ENCODE peak calls at places on chromosomes 3 and 15, in four cellular contexts. One of them, this sample, is unnamed. For H3K9me3, the result is how much of the 10 kb centered on the place peaks cover.

GRCh38 chr3:13278783-13279531 is 141.2 kb downstream of the NUP210 start:
- DNase-seq in heart left ventricle: no peak
- DNase-seq in AG04450: no peak
- DNase-seq in HCT116: no peak
- DNase-seq in this sample: no peak

GRCh38 chr3:169769287-169770181 is at the start of gene ACTRT3:
- DNase-seq in AG04450: no peak
- DNase-seq in HCT116: peak
- DNase-seq in heart left ventricle: peak
- DNase-seq in this sample: peak

GRCh38 chr15:74995779-74996765 is 709 bp downstream of the SCAMP5 start:
- DNase-seq in HCT116: no peak
- DNase-seq in AG04450: no peak
- DNase-seq in heart left ventricle: peak
- DNase-seq in this sample: no peak

GRCh38 chr3:57105585-57105984 is 45.1 kb downstream of the SPATA12 start:
- DNase-seq in HCT116: no peak
- DNase-seq in AG04450: no peak
- DNase-seq in heart left ventricle: no peak
- DNase-seq in this sample: no peak

GRCh38 chr3:48524970-48525369 is 21.0 kb upstream of the SHISA5 start:
- DNase-seq in AG04450: no peak
- DNase-seq in HCT116: no peak
- DNase-seq in heart left ventricle: no peak
- DNase-seq in this sample: no peak

GRCh38 chr3:10946526-10946925 is 46.0 kb upstream of the SLC6A1 start:
- DNase-seq in HCT116: no peak
- DNase-seq in heart left ventricle: no peak
- DNase-seq in AG04450: no peak
- DNase-seq in this sample: no peak

GRCh38 chr3:195209836-195210551 is 61.0 kb downstream of the XXYLT1 start:
- DNase-seq in AG04450: no peak
- DNase-seq in HCT116: no peak
- DNase-seq in heart left ventricle: peak
- DNase-seq in this sample: no peak

GRCh38 chr3:148150141-148150540 is 547.6 kb upstream of the AGTR1 start:
- DNase-seq in heart left ventricle: no peak
- DNase-seq in HCT116: no peak
- DNase-seq in AG04450: no peak
- DNase-seq in this sample: no peak

GRCh38 chr3:185900228-185900627 is 37.6 kb downstream of the TRA2B start:
- DNase-seq in heart left ventricle: no peak
- DNase-seq in AG04450: peak
- DNase-seq in HCT116: peak
- DNase-seq in this sample: peak

GRCh38 chr3:116835658-116836057 is 126.1 kb downstream of the TUSC7 start:
- DNase-seq in AG04450: no peak
- DNase-seq in HCT116: no peak
- DNase-seq in heart left ventricle: no peak
- DNase-seq in this sample: no peak

GRCh38 chr3:46107682-46108081 is 80.4 kb upstream of the XCR1 start:
- DNase-seq in AG04450: no peak
- DNase-seq in heart left ventricle: no peak
- DNase-seq in HCT116: no peak
- DNase-seq in this sample: no peak

GRCh38 chr15:50182233-50183013 is 427 bp downstream of the SLC27A2 start:
- DNase-seq in heart left ventricle: no peak
- DNase-seq in AG04450: no peak
- DNase-seq in HCT116: peak
- DNase-seq in this sample: no peak

GRCh38 chr15:45027220-45027619 is 4.2 kb downstream of the SORD start:
- DNase-seq in heart left ventricle: no peak
- DNase-seq in AG04450: no peak
- DNase-seq in HCT116: no peak
- DNase-seq in this sample: no peak

GRCh38 chr15:45026646-45027045 is 3.7 kb downstream of the SORD start:
- DNase-seq in HCT116: no peak
- DNase-seq in AG04450: no peak
- DNase-seq in heart left ventricle: no peak
- DNase-seq in this sample: no peak

GRCh38 chr15:45030743-45031142 is 7.7 kb downstream of the SORD start:
- DNase-seq in heart left ventricle: no peak
- DNase-seq in AG04450: no peak
- DNase-seq in HCT116: no peak
- DNase-seq in this sample: no peak
- H3K9me3 ChIP-seq in heart left ventricle: under half
- H3K9me3 ChIP-seq in AG04450: under half
- H3K9me3 ChIP-seq in HCT116: under half
- H3K9me3 ChIP-seq in this sample: under half

DNA sequence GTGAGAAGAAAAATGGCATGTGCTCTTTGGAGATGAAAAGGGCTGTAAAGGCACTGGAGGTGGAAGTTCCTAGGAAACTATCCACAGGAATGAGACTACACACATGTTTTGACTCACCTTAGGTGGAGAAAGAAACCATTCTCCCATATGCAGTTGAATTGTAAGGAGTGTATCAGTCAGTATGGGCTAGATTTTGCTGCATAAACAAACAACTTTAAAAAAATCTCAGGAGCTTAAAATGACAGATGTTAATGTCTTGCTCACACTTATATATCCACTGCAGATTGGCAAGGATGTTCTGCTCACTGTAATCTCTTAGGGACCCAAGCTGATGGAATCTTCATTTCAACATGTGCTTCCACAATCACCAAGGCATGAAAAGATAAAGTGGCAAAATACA is 25.6 kb downstream of the RPL22L1 start:
- DNase-seq in heart left ventricle: no peak
- DNase-seq in HCT116: no peak
- DNase-seq in AG04450: no peak
- DNase-seq in this sample: no peak
- H3K4me3 ChIP-seq in heart left ventricle: no peak
- H3K4me3 ChIP-seq in HCT116: no peak
- H3K4me3 ChIP-seq in AG04450: no peak
- H3K4me3 ChIP-seq in this sample: no peak

GRCh38 chr3:191338177-191338488 is 7.8 kb upstream of the UTS2B start:
- DNase-seq in AG04450: no peak
- DNase-seq in HCT116: no peak
- DNase-seq in heart left ventricle: no peak
- DNase-seq in this sample: no peak
- H3K27ac ChIP-seq in AG04450: peak
- H3K27ac ChIP-seq in HCT116: peak
- H3K27ac ChIP-seq in heart left ventricle: peak
- H3K27ac ChIP-seq in this sample: peak

DNA sequence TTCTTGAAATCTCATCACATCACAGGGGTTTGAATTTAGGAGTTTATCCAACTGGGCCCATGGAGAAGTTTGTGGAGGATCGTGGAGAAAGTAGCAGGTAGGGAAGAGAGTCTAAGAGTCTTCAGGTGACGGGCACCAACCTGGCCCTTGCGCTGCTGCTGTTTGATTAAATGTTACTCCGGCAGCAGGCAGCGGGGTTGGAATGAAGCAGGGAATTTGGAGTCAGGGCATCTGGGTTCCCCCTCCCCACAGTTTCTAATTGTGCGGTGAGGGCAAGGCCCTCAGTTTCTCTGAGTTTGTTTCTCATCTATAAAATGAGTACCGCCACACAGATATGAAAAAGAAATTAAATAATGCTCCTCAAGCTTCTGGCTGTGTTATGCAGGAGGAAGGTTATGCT is 182.9 kb upstream of the RGMA start:
- DNase-seq in heart left ventricle: no peak
- DNase-seq in AG04450: no peak
- DNase-seq in HCT116: no peak
- DNase-seq in this sample: no peak
- H3K9me3 ChIP-seq in heart left ventricle: under half
- H3K9me3 ChIP-seq in AG04450: half or more
- H3K9me3 ChIP-seq in HCT116: under half
- H3K9me3 ChIP-seq in this sample: under half

GRCh38 chr3:101169516-101169915 is 150.9 kb downstream of the IMPG2 start:
- DNase-seq in heart left ventricle: no peak
- DNase-seq in HCT116: no peak
- DNase-seq in AG04450: no peak
- DNase-seq in this sample: no peak

GRCh38 chr3:101170806-101171558 is 149.4 kb downstream of the IMPG2 start:
- DNase-seq in HCT116: no peak
- DNase-seq in heart left ventricle: no peak
- DNase-seq in AG04450: no peak
- DNase-seq in this sample: no peak

GRCh38 chr3:101171797-101172196 is 148.6 kb downstream of the IMPG2 start:
- DNase-seq in AG04450: no peak
- DNase-seq in HCT116: no peak
- DNase-seq in heart left ventricle: no peak
- DNase-seq in this sample: no peak

GRCh38 chr3:101170047-101170771 is 150.2 kb downstream of the IMPG2 start:
- DNase-seq in AG04450: no peak
- DNase-seq in heart left ventricle: peak
- DNase-seq in HCT116: no peak
- DNase-seq in this sample: no peak

GRCh38 chr3:101172516-101172915 is 147.9 kb downstream of the IMPG2 start:
- DNase-seq in heart left ventricle: no peak
- DNase-seq in AG04450: no peak
- DNase-seq in HCT116: no peak
- DNase-seq in this sample: no peak
- H3K4me3 ChIP-seq in heart left ventricle: no peak
- H3K4me3 ChIP-seq in AG04450: no peak
- H3K4me3 ChIP-seq in HCT116: no peak
- H3K4me3 ChIP-seq in this sample: no peak

DNA sequence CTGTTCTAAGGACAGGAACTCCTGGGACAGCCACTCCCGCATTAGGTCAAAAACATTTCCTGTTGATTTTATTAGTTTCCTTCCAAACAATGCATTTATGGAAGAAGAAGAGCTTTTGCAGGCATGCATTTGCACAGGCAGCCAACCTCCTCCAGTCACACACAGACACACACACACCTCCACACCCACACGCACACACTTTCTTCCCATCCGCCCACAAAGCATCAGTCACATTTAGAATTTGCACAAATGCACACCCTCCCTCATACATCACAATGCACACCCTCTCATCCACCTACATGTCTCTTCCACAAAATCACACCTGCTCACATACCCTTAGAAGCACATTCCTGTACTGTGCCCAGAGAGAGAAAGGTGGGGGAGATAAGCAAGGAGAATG is 4.1 kb upstream of the TYRO3 start:
- DNase-seq in HCT116: no peak
- DNase-seq in AG04450: no peak
- DNase-seq in heart left ventricle: no peak
- DNase-seq in this sample: no peak
- H3K27ac ChIP-seq in HCT116: no peak
- H3K27ac ChIP-seq in AG04450: no peak
- H3K27ac ChIP-seq in heart left ventricle: no peak
- H3K27ac ChIP-seq in this sample: no peak

DNA sequence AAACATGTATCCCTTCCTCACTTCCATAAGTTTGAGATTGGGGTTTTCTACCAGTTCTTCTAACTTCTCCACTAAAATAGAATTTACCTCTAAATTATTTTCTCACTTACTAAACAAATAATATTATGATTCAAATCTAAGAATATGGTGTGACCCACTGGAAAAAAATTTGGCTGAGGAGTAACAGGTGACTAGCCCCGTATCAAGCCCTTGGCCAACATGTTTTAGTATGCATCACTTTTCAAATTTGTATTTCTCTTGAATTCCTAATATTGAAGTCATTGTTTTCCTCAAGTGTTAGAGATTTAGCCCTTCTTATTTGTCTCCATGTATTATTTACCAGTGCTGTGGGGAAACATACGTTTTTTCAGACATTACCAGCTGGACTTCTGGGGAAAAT is 759.4 kb downstream of the NSUN3 start:
- DNase-seq in HCT116: no peak
- DNase-seq in AG04450: no peak
- DNase-seq in heart left ventricle: no peak
- DNase-seq in this sample: no peak
- H3K9me3 ChIP-seq in HCT116: under half
- H3K9me3 ChIP-seq in AG04450: under half
- H3K9me3 ChIP-seq in heart left ventricle: under half
- H3K9me3 ChIP-seq in this sample: under half

GRCh38 chr15:32746116-32746857 is 28.5 kb downstream of the GREM1 start:
- DNase-seq in HCT116: no peak
- DNase-seq in AG04450: no peak
- DNase-seq in heart left ventricle: no peak
- DNase-seq in this sample: no peak
- H3K4me3 ChIP-seq in HCT116: no peak
- H3K4me3 ChIP-seq in AG04450: no peak
- H3K4me3 ChIP-seq in heart left ventricle: no peak
- H3K4me3 ChIP-seq in this sample: no peak

This sample was measured in SJSA1.